ENCODE peak calls at places on chromosome 5, in five cellular contexts. One of them, this sample, is unnamed.

GRCh38 chr5:169637856-169638190 is 748 bp downstream of the DOCK2 start:
- DNase-seq in Calu3: no peak
- DNase-seq in upper lobe of right lung: no peak
- DNase-seq in right atrium auricular region: no peak
- DNase-seq in mesothelial cell of epicardium: no peak
- DNase-seq in this sample: no peak

GRCh38 chr5:18744990-18745590 is 1110.8 kb downstream of the TAF11L14 start:
- DNase-seq in right atrium auricular region: no peak
- DNase-seq in Calu3: peak; percentile 11
- DNase-seq in mesothelial cell of epicardium: no peak
- DNase-seq in upper lobe of right lung: no peak
- DNase-seq in this sample: no peak

GRCh38 chr5:25858019-25858418 is 1180.4 kb downstream of the CDH9 start:
- DNase-seq in right atrium auricular region: no peak
- DNase-seq in Calu3: no peak
- DNase-seq in mesothelial cell of epicardium: no peak
- DNase-seq in upper lobe of right lung: no peak
- DNase-seq in this sample: no peak

GRCh38 chr5:118553662-118554061 is 434.7 kb downstream of the DTWD2 start:
- DNase-seq in mesothelial cell of epicardium: no peak
- DNase-seq in right atrium auricular region: peak; percentile 86
- DNase-seq in Calu3: no peak
- DNase-seq in upper lobe of right lung: no peak
- DNase-seq in this sample: no peak

GRCh38 chr5:16666861-16667481 is 50.2 kb upstream of the RETREG1 start:
- DNase-seq in right atrium auricular region: no peak
- DNase-seq in Calu3: no peak
- DNase-seq in upper lobe of right lung: peak; percentile 66
- DNase-seq in mesothelial cell of epicardium: no peak
- DNase-seq in this sample: no peak

GRCh38 chr5:143921525-143922311 is 109.8 kb downstream of the HMHB1 start:
- DNase-seq in upper lobe of right lung: no peak
- DNase-seq in right atrium auricular region: no peak
- DNase-seq in Calu3: no peak
- DNase-seq in mesothelial cell of epicardium: no peak
- DNase-seq in this sample: no peak

GRCh38 chr5:113343343-113343742 is 91.4 kb downstream of the TSSK1B start:
- DNase-seq in mesothelial cell of epicardium: no peak
- DNase-seq in right atrium auricular region: no peak
- DNase-seq in upper lobe of right lung: no peak
- DNase-seq in Calu3: no peak
- DNase-seq in this sample: no peak

GRCh38 chr5:115354246-115354645 is 57.8 kb upstream of the CCDC112 start:
- DNase-seq in upper lobe of right lung: no peak
- DNase-seq in Calu3: no peak
- DNase-seq in mesothelial cell of epicardium: no peak
- DNase-seq in right atrium auricular region: no peak
- DNase-seq in this sample: no peak

GRCh38 chr5:98631311-98632054 is 142.0 kb upstream of the RGMB start:
- DNase-seq in right atrium auricular region: no peak
- DNase-seq in mesothelial cell of epicardium: no peak
- DNase-seq in upper lobe of right lung: no peak
- DNase-seq in Calu3: no peak
- DNase-seq in this sample: no peak

GRCh38 chr5:74787424-74787823 is 20.4 kb downstream of the NSA2 start:
- DNase-seq in right atrium auricular region: no peak
- DNase-seq in mesothelial cell of epicardium: no peak
- DNase-seq in upper lobe of right lung: no peak
- DNase-seq in Calu3: no peak
- DNase-seq in this sample: no peak

GRCh38 chr5:176361437-176362097 is at the start of gene KIAA1191:
- DNase-seq in right atrium auricular region: peak; percentile 95
- DNase-seq in Calu3: peak; percentile 95
- DNase-seq in upper lobe of right lung: peak; percentile 98
- DNase-seq in mesothelial cell of epicardium: peak; percentile 82
- DNase-seq in this sample: peak; percentile 91
- TF ChIP-seq CTCF in right atrium auricular region: peak; percentile 58
- TF ChIP-seq CTCF in Calu3: no peak
- TF ChIP-seq CTCF in upper lobe of right lung: peak; percentile 22
- TF ChIP-seq CTCF in mesothelial cell of epicardium: no peak
- TF ChIP-seq CTCF in this sample: peak; percentile 12

GRCh38 chr5:171629221-171630005 is 156.2 kb upstream of the SMIM23 start:
- DNase-seq in upper lobe of right lung: no peak
- DNase-seq in Calu3: no peak
- DNase-seq in right atrium auricular region: no peak
- DNase-seq in mesothelial cell of epicardium: no peak
- DNase-seq in this sample: no peak
- TF ChIP-seq CTCF in upper lobe of right lung: no peak
- TF ChIP-seq CTCF in Calu3: no peak
- TF ChIP-seq CTCF in right atrium auricular region: no peak
- TF ChIP-seq CTCF in mesothelial cell of epicardium: no peak
- TF ChIP-seq CTCF in this sample: no peak

GRCh38 chr5:95644351-95645042 is 2.1 kb upstream of the RFESD start:
- DNase-seq in mesothelial cell of epicardium: no peak
- DNase-seq in upper lobe of right lung: no peak
- DNase-seq in Calu3: peak; percentile 59
- DNase-seq in right atrium auricular region: peak; percentile 74
- DNase-seq in this sample: no peak
- TF ChIP-seq CTCF in mesothelial cell of epicardium: peak; percentile 39
- TF ChIP-seq CTCF in upper lobe of right lung: peak; percentile 75
- TF ChIP-seq CTCF in Calu3: peak; percentile 75
- TF ChIP-seq CTCF in right atrium auricular region: peak; percentile 79
- TF ChIP-seq CTCF in this sample: peak; percentile 78

DNA sequence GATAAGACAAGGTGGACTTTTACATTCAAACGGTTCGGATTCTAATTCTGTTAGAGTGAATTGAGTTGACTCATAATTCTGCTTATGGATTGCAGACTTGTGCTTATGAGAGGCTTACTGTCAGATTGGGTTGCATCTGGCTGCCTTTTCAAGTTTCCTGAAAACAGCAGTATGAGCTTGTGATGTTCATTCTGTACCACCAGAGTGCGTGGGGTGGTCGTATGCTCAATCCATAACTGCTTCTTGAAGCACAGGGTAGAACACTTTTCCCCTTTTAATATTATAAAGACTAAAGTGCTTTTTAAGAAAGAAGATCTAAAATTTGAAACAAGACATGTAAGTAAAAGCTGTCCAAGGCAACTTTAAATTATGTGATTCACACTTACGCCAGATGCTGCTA is 253.2 kb upstream of the ARRDC3 start:
- DNase-seq in right atrium auricular region: no peak
- DNase-seq in Calu3: no peak
- DNase-seq in upper lobe of right lung: no peak
- DNase-seq in mesothelial cell of epicardium: no peak
- DNase-seq in this sample: no peak
- TF ChIP-seq CTCF in right atrium auricular region: no peak
- TF ChIP-seq CTCF in Calu3: no peak
- TF ChIP-seq CTCF in upper lobe of right lung: no peak
- TF ChIP-seq CTCF in mesothelial cell of epicardium: no peak
- TF ChIP-seq CTCF in this sample: peak; percentile 49

DNA sequence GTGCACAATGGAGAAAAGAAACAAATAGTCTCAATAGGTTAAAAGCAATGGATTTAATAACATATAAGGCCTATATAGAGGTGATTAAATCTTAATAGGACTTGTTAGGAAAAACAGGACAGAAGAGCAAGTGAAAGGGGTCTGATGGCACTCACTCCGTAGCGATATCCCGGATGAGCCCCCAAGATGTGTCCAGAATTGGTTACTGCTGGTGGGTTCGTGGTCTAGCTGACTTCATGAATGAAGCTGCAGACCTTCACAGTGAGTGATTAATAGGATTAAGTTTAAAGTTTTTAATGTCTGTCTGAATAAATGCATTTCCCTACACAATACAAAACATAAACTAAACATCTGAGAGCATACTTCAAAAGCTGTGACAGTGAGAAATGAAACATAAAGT is 110.4 kb upstream of the FAM174A start:
- DNase-seq in Calu3: no peak
- DNase-seq in upper lobe of right lung: no peak
- DNase-seq in right atrium auricular region: no peak
- DNase-seq in mesothelial cell of epicardium: no peak
- DNase-seq in this sample: no peak
- TF ChIP-seq CTCF in Calu3: no peak
- TF ChIP-seq CTCF in upper lobe of right lung: no peak
- TF ChIP-seq CTCF in right atrium auricular region: no peak
- TF ChIP-seq CTCF in mesothelial cell of epicardium: no peak
- TF ChIP-seq CTCF in this sample: no peak

DNA sequence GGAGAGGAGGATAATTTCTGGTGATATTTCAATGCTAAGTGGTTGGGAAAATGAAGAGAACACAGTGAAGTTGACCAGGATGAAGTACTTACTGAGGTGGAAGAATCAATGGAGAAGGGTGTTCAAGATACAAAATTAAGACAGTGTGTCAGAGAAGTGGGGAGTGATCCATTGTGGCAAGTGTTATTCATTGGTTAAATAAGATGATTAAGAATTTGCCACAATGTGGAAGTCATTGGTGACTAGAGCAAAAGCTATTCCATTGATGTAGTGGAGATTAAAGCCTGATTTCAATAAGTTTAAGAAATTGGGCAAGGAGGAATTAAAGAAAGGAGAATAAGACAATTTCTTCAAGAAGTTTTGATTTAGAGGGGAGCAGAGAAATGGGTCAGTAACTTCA is 118.9 kb downstream of the GHR start:
- DNase-seq in right atrium auricular region: no peak
- DNase-seq in mesothelial cell of epicardium: no peak
- DNase-seq in upper lobe of right lung: no peak
- DNase-seq in Calu3: no peak
- DNase-seq in this sample: no peak
- TF ChIP-seq CTCF in right atrium auricular region: no peak
- TF ChIP-seq CTCF in mesothelial cell of epicardium: no peak
- TF ChIP-seq CTCF in upper lobe of right lung: no peak
- TF ChIP-seq CTCF in Calu3: no peak
- TF ChIP-seq CTCF in this sample: no peak

DNA sequence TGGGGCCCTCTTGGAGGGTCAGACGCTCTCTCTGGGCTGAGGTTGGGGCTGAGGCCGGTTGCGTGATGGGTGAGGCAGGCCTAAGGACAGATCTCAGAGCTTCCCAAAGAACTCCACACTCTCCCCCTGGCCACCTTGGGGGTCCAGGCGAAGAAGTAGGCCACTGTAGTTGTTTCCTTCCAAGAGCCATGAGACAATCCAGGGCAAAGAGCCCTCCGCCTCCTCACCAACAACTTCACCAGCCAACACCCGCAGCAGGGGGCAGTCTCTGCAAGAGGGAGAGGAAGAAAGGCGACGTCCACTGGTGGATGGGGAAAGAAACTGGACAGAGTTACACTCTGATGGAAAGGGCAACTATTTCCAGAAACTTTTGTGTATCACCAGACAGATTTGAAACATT is 10.7 kb downstream of the SLC35A4 start:
- DNase-seq in right atrium auricular region: no peak
- DNase-seq in mesothelial cell of epicardium: no peak
- DNase-seq in Calu3: peak; percentile 66
- DNase-seq in upper lobe of right lung: peak; percentile 87
- DNase-seq in this sample: no peak
- TF ChIP-seq CTCF in right atrium auricular region: peak; percentile 44
- TF ChIP-seq CTCF in mesothelial cell of epicardium: no peak
- TF ChIP-seq CTCF in Calu3: no peak
- TF ChIP-seq CTCF in upper lobe of right lung: peak; percentile 53
- TF ChIP-seq CTCF in this sample: peak; percentile 26

DNA sequence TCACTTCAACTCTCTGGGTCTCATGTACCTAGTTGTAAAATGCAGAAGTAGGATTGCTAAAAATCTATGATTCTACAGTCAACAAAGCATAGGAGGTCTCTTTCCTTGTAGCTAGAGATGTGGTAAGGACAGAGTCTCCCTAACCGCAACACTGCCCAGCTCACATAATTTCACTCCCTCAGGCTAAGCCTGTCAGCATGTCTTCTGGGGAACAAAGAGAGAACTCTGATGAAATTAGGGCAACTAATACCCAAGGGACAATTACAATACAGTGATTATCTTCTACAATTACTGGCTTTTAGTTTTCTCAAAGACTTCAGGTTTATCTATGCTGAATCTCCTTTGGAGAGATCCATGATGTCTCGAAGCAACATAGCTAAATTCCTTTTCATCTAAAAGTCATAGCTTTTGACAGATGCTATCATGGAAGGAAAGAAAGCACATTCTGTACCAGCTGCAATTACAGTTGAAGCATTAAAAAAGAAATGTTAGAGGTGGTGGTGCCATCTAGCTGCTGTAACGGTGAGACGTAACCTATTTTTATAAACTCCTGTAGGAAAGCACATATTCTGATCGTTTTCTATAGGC is 141.1 kb upstream of the TARS1 start:
- DNase-seq in right atrium auricular region: no peak
- DNase-seq in Calu3: peak; percentile 21
- DNase-seq in upper lobe of right lung: no peak
- DNase-seq in mesothelial cell of epicardium: no peak
- DNase-seq in this sample: no peak
- TF ChIP-seq CTCF in right atrium auricular region: peak; percentile 69
- TF ChIP-seq CTCF in Calu3: no peak
- TF ChIP-seq CTCF in upper lobe of right lung: peak; percentile 42
- TF ChIP-seq CTCF in mesothelial cell of epicardium: no peak
- TF ChIP-seq CTCF in this sample: peak; percentile 55

GRCh38 chr5:72485366-72486052 is 21.7 kb downstream of the ZNF366 start:
- DNase-seq in mesothelial cell of epicardium: no peak
- DNase-seq in right atrium auricular region: no peak
- DNase-seq in Calu3: no peak
- DNase-seq in upper lobe of right lung: no peak
- DNase-seq in this sample: no peak
- TF ChIP-seq CTCF in mesothelial cell of epicardium: no peak
- TF ChIP-seq CTCF in right atrium auricular region: no peak
- TF ChIP-seq CTCF in Calu3: no peak
- TF ChIP-seq CTCF in upper lobe of right lung: no peak
- TF ChIP-seq CTCF in this sample: no peak

This sample was measured in type B pancreatic cell.